ENCODE peak calls at places on chromosomes 11 and 22, in six cellular contexts. N, E, M, G, H and V are unnamed samples.

GRCh38 chr11:76566811-76567210 is 103.7 kb downstream of the LRRC32 start:
- DNase-seq in M (no peak), N (no peak), H (no peak), E (no peak), G (no peak), V (peak)

GRCh38 chr11:134644489-134645456 is 232.7 kb upstream of the B3GAT1 start:
- DNase-seq in G (no peak), N (no peak), E (no peak), M (no peak), H (no peak), V (no peak)

GRCh38 chr11:73343076-73343833 is 32.9 kb upstream of the RELT start:
- DNase-seq in H (no peak), G (no peak), E (no peak), M (no peak), N (no peak), V (no peak)

GRCh38 chr11:125505518-125505917 is 9.5 kb upstream of the FEZ1 start:
- DNase-seq in G (no peak), H (no peak), N (no peak), E (no peak), M (no peak), V (no peak)

GRCh38 chr11:124762077-124762623 is at the start of gene ESAM:
- DNase-seq in N (no peak), E (no peak), G (no peak), H (peak), M (peak), V (peak)

GRCh38 chr11:64218628-64219353 is 7.2 kb downstream of the TRPT1 start:
- DNase-seq in G (no peak), N (no peak), H (no peak), E (no peak), M (no peak), V (no peak)

GRCh38 chr11:75051043-75051442 is 45.6 kb downstream of the OR2AT4 start:
- DNase-seq in H (no peak), N (peak), G (no peak), E (no peak), M (no peak), V (no peak)

GRCh38 chr11:11253487-11253886 is 99.6 kb downstream of the CSNK2A3 start:
- DNase-seq in H (no peak), G (no peak), N (no peak), E (no peak), M (no peak), V (no peak)

GRCh38 chr11:16764888-16765287 is 26.4 kb downstream of the C11orf58 start:
- DNase-seq in M (no peak), G (no peak), H (no peak), N (no peak), E (no peak), V (no peak)

GRCh38 chr11:65433657-65434056 is 11.1 kb downstream of the NEAT1 start:
- DNase-seq in M (no peak), H (no peak), N (no peak), G (no peak), E (no peak), V (no peak)

GRCh38 chr11:28963189-28963588 is 855.0 kb downstream of the METTL15 start:
- DNase-seq in E (no peak), H (no peak), G (peak), N (no peak), M (no peak), V (peak)

GRCh38 chr11:1140642-1141490 is 16.9 kb upstream of the MUC5AC start:
- DNase-seq in G (no peak), E (no peak), H (no peak), M (no peak), N (no peak), V (no peak)

GRCh38 chr11:30002157-30002556 is 14.7 kb downstream of the KCNA4 start:
- DNase-seq in M (no peak), G (no peak), E (no peak), N (no peak), H (no peak), V (peak)

GRCh38 chr22:30325065-30325720 is 1.5 kb downstream of the TBC1D10A start:
- DNase-seq in H (peak), G (peak), M (no peak), E (peak), N (peak), V (peak)

GRCh38 chr11:77259681-77260080 is 41.8 kb downstream of the GDPD4 start:
- DNase-seq in G (peak), M (no peak), E (no peak), H (no peak), N (no peak), V (peak)

GRCh38 chr11:33655842-33656600 is 44.6 kb downstream of the C11orf91 start:
- DNase-seq in N (no peak), M (no peak), E (no peak), H (no peak), G (no peak), V (no peak)

GRCh38 chr11:15714641-15715399 is 600.1 kb downstream of the INSC start:
- DNase-seq in E (no peak), N (no peak), M (no peak), G (no peak), H (no peak), V (no peak)

GRCh38 chr22:27308513-27308912 is 493.0 kb downstream of the MN1 start:
- DNase-seq in E (no peak), N (no peak), G (no peak), H (no peak), M (no peak), V (no peak)

GRCh38 chr11:72238040-72238450 is 5.9 kb downstream of the PHOX2A start:
- DNase-seq in G (peak), H (peak), M (no peak), E (peak), N (peak), V (peak)

GRCh38 chr11:17473071-17473744 is 3.4 kb downstream of the ABCC8 start:
- DNase-seq in G (no peak), N (peak), E (peak), H (no peak), M (no peak), V (no peak)

GRCh38 chr11:46238078-46238966 is 39.1 kb upstream of the CREB3L1 start:
- DNase-seq in E (peak), N (peak), H (peak), G (peak), M (peak), V (peak)

GRCh38 chr11:15139958-15140659 is 25.4 kb downstream of the INSC start:
- DNase-seq in G (no peak), N (no peak), M (no peak), E (no peak), H (no peak), V (no peak)

GRCh38 chr22:42685941-42686666 is 34.6 kb downstream of the A4GALT start:
- DNase-seq in G (no peak), H (peak), E (no peak), M (no peak), N (no peak), V (no peak)

GRCh38 chr22:23033116-23033905 is 37.0 kb upstream of the GNAZ start:
- DNase-seq in E (no peak), G (no peak), H (no peak), N (no peak), M (no peak), V (no peak)

GRCh38 chr22:37557321-37558001 is 2.8 kb upstream of the CDC42EP1 start:
- DNase-seq in M (no peak), G (no peak), E (no peak), N (no peak), H (peak), V (no peak)

GRCh38 chr11:35332524-35332923 is 86.8 kb downstream of the SLC1A2 start:
- DNase-seq in E (no peak), M (no peak), H (no peak), G (no peak), N (no peak), V (no peak)

GRCh38 chr11:112017538-112017937 is 7.7 kb upstream of the DLAT start:
- DNase-seq in M (no peak), N (no peak), E (no peak), G (peak), H (no peak), V (no peak)

GRCh38 chr11:27672836-27673464 is 27.3 kb downstream of the BDNF start:
- DNase-seq in G (peak), E (no peak), N (no peak), H (no peak), M (no peak), V (no peak)